ENCODE peak calls at places on chromosomes 1 and 21, in six cellular contexts. C, U, H, L, D and V are unnamed samples.

GRCh38 chr1:211739671-211740411 is 64.4 kb upstream of the NEK2 start:
- DNase-seq in C (no peak), U (no peak), H (no peak), L (no peak), D (no peak), V (no peak)

GRCh38 chr1:93672069-93672468 is 9.6 kb downstream of the BCAR3 start:
- DNase-seq in C (peak), U (peak), H (peak), L (no peak), D (peak), V (peak)

GRCh38 chr1:187471555-187471954 is 642.8 kb downstream of the PLA2G4A start:
- DNase-seq in C (peak), U (no peak), H (no peak), L (no peak), D (no peak), V (no peak)

GRCh38 chr1:29550119-29550841 is 314.0 kb downstream of the PTPRU start:
- DNase-seq in C (no peak), U (peak), H (peak), L (no peak), D (no peak), V (no peak)

GRCh38 chr1:234849824-234850223 is 239.8 kb upstream of the IRF2BP2 start:
- DNase-seq in C (peak), U (no peak), H (no peak), L (no peak), D (no peak), V (no peak)

GRCh38 chr1:197781998-197782718 is 6.9 kb upstream of the DENND1B start:
- DNase-seq in C (no peak), U (no peak), H (no peak), L (no peak), D (no peak), V (no peak)

GRCh38 chr1:58699011-58699762 is 675 bp downstream of the MYSM1 start:
- DNase-seq in C (no peak), U (no peak), H (no peak), L (no peak), D (no peak), V (no peak)

GRCh38 chr1:212288614-212289013 is 3.4 kb downstream of the PPP2R5A start:
- DNase-seq in C (no peak), U (no peak), H (no peak), L (no peak), D (no peak), V (no peak)

GRCh38 chr1:11158720-11159321 is 30.3 kb upstream of the ANGPTL7 start:
- DNase-seq in C (no peak), U (no peak), H (no peak), L (no peak), D (no peak), V (no peak)

GRCh38 chr1:7642781-7643180 is 128.3 kb upstream of the VAMP3 start:
- DNase-seq in C (no peak), U (no peak), H (no peak), L (no peak), D (no peak), V (no peak)

GRCh38 chr21:37562920-37563640 is 196.5 kb downstream of the DYRK1A start:
- DNase-seq in C (no peak), U (no peak), H (peak), L (no peak), D (no peak), V (peak)

GRCh38 chr1:38919075-38919474 is 22.6 kb downstream of the RHBDL2 start:
- DNase-seq in C (no peak), U (no peak), H (no peak), L (no peak), D (no peak), V (peak)

GRCh38 chr1:156748670-156749428 is 2.6 kb downstream of the HDGF start:
- DNase-seq in C (peak), U (peak), H (peak), L (no peak), D (peak), V (peak)

GRCh38 chr1:31625561-31626272 is 8.2 kb downstream of the HCRTR1 start:
- DNase-seq in C (no peak), U (no peak), H (peak), L (no peak), D (no peak), V (peak)

GRCh38 chr21:33330726-33331125 is 6.0 kb downstream of the IFNAR1 start:
- DNase-seq in C (no peak), U (no peak), H (no peak), L (no peak), D (no peak), V (peak)
- H3K4me3 ChIP-seq in C (no peak), U (no peak), H (no peak), L (no peak), D (no peak), V (no peak)

GRCh38 chr1:28456078-28456477 is 49.8 kb upstream of the RCC1 start:
- DNase-seq in C (no peak), U (no peak), H (no peak), L (no peak), D (no peak), V (no peak)
- TF ChIP-seq POLR2A in C (no peak), U (no peak), H (no peak), L (no peak), D (no peak), V (no peak)

DNA sequence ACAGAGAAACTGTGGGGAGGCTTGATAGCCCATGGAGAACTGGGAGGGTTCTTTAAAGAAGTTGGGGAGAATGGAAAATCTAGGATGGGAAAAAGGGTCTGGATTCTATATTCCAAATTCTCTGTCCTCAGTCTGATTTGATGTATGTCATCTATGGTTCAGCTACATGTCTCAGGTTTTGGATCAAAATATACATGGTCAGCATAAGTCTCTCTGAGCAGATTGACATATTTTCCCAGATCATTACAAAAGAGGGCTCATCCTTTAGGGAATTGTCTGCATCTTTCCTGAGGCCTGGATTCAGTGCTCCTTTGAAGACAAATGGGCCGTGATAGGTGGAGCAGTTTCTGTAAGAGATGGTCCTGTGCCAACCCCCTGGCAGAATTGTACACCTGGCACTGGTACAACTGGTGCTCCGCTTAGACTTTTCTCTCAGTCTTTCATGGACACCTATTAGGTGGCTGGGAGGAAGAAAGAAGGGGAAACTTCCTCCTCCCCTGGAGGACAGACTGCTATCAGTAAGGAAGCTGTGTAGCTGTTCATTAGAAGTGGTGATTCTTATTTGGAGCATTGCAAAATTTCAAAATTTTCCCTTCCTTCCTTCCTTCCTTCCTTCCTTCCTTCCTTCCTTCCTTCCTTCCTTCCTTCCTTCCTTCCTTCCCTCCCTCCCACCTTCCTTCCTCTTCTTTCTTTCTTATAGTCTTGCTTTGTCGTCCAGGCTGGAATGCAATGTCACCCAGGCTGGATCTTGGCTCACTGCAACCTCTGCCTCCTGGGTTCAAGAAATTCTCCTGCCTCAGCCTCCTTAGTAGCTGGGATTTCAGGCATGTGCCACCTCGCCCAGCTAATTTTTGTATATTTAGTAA is 26.1 kb upstream of the RGL1 start:
- DNase-seq in C (no peak), U (no peak), H (no peak), L (no peak), D (no peak), V (no peak)
- H3K4me3 ChIP-seq in C (no peak), U (no peak), H (no peak), L (no peak), D (no peak), V (no peak)

DNA sequence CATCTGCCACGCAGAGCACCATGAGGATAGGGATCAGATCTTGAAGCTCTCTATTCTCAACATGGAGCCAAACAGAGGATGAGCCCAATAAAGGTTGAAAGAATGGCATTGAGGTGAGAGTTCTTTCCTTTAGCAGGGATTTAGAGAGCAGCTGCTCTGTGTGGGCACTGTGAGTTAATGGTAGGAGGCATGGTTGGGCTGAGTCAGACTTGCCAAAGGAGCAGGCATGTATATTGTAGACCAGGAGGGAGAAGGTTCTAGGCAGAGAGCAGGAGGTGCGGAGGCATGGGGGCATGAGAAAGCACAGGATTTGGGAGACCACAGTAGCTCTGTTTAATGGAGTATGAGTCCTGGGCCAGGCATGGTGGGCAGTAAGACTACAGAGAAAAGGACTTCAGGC is 32.0 kb downstream of the TMEM53 start:
- DNase-seq in C (no peak), U (no peak), H (no peak), L (no peak), D (no peak), V (no peak)
- TF ChIP-seq POLR2A in C (no peak), U (no peak), H (no peak), L (no peak), D (no peak), V (no peak)

DNA sequence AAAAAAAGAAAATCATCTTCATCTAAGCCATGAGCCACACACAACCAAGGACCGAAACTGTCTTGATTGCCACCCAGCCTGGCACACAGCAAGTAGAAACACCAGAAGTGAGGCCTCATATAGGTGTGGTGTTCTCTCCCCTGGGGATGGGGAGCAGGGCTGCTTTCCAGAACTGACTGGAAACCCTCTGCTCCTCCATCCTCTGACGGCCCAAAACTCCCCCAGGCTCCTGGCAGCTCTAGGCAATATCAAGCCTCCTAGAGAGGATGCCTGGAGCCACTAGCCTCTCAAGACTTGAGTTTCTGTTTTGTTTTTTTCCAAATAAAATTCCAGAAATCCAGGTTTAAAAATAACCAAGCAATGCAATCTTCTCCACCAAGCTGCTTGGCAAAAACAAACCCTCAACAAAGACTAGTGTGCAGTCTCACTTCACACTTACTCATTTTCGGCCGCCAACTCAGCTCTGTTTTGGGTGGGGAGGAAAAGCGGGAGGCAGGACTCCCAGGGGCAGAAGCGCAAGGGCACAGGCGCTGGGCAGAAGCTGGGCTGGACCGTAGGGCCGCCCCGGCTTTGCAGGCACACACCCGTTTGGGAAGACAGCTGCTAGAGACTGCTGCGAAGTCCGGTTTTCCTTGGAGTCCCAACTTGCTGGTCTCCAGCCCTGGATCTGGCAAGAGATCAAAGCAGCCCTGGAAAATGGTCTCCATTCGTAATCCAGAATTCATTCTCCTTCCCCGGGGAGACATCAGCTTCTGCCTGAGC is 78.2 kb upstream of the CAPZB start:
- DNase-seq in C (no peak), U (peak), H (peak), L (no peak), D (peak), V (peak)
- H3K4me3 ChIP-seq in C (no peak), U (peak), H (no peak), L (peak), D (peak), V (no peak)

GRCh38 chr21:38813554-38813953 is 7.8 kb downstream of the ETS2 start:
- DNase-seq in C (no peak), U (no peak), H (no peak), L (no peak), D (no peak), V (no peak)
- TF ChIP-seq POLR2A in C (no peak), U (no peak), H (no peak), L (no peak), D (no peak), V (no peak)

DNA sequence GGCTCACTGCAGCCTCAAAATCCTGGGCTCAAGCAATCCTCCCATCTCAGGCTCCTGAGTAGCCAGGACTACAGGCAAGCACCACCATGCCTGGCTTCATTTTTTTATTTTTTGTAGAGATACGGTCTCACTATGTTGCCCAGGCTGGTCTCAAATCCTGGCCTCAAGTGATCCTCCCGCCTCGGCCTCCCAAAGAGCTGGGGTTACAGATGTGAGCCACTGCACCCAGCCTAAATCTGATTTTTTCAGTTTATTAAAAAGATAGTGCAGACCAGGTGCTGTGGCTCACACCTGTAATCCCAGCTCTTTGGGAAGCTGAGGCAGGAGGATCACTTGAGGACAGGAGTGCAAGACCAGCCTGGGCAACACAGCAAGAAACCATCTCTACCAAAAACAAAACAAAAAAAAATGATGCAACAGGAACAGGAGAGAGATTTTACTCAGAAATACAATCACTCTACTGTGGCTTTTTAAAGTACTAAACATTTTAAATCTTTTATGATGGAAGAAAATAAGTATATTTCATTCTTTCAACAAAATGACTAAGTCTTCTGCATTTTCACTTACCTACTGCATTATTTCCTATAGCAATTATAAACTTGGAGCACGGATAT is 1.9 kb downstream of the PSMG1 start:
- DNase-seq in C (no peak), U (no peak), H (no peak), L (no peak), D (no peak), V (no peak)
- H3K4me3 ChIP-seq in C (no peak), U (no peak), H (no peak), L (no peak), D (no peak), V (no peak)

GRCh38 chr1:154629160-154630073 is 21.4 kb upstream of the ADAR start:
- DNase-seq in C (no peak), U (no peak), H (no peak), L (no peak), D (no peak), V (no peak)

GRCh38 chr1:154624756-154625643 is 17.0 kb upstream of the ADAR start:
- DNase-seq in C (no peak), U (no peak), H (no peak), L (no peak), D (no peak), V (no peak)

GRCh38 chr1:154626456-154627246 is 18.7 kb upstream of the ADAR start:
- DNase-seq in C (peak), U (no peak), H (no peak), L (no peak), D (no peak), V (no peak)

GRCh38 chr1:154628122-154628405 is 20.1 kb upstream of the ADAR start:
- DNase-seq in C (no peak), U (no peak), H (no peak), L (no peak), D (no peak), V (no peak)

DNA sequence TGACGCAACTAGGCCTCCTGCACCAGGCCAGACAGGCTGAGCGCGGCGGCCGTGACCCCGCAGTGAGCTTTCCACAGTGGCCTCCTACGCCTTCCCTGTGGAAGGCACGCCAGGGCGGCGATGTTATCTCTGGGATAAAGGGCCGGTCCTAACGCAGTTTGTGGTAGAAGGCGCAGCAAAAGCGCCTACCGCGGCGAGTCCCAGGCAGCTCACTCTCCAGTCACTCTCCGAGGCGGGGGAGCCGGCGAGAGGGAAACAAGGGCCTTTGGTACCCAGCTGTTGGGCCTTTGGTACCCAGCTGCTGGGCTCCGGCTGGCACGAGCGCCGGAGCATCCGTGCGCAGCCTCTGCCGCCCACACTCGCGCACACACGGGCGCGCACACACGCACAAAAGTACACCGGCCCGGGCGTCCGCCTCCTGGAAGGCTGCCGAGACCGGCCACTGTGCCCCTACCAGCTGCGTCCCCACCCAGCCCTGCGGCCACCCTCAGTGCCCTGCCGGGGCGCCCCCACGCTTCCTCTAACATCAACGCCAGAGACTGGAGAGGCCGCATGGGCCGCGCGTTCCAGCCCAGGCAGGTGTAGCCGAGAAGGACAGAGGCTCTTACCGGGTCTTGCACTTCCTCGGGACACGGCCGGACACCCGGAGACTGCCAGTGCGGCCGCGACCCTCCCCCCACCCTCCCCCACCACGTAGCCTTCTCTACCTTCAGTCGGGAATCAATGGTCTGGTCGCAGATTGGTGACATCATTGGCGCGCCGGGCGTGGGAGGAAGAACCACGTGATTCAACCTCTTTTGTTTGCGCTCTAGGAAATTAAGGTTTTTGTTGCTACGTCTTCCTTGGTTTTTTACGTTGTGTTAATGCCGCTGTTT is 19.5 kb upstream of the ADAR start:
- DNase-seq in C (peak), U (peak), H (peak), L (peak), D (peak), V (peak)
- TF ChIP-seq POLR2A in C (peak), U (no peak), H (no peak), L (no peak), D (no peak), V (peak)